ENCODE peak calls at places on chromosomes 2 and 18, in six cellular contexts. One of them, this sample, is unnamed.

GRCh38 chr2:122001441-122001874 is 246.0 kb downstream of the TSN start:
- DNase-seq in endothelial cell: no peak
- DNase-seq in H9: no peak
- DNase-seq in GM20000: no peak
- DNase-seq in substantia nigra: no peak
- DNase-seq in G401: no peak
- DNase-seq in this sample: no peak

GRCh38 chr18:34848156-34848555 is 138.1 kb downstream of the DTNA start:
- DNase-seq in endothelial cell: no peak
- DNase-seq in H9: no peak
- DNase-seq in GM20000: no peak
- DNase-seq in substantia nigra: no peak
- DNase-seq in G401: no peak
- DNase-seq in this sample: no peak

GRCh38 chr2:181300600-181301291 is 156.4 kb upstream of the ITGA4 start:
- DNase-seq in endothelial cell: no peak
- DNase-seq in H9: no peak
- DNase-seq in GM20000: no peak
- DNase-seq in substantia nigra: no peak
- DNase-seq in G401: no peak
- DNase-seq in this sample: no peak

GRCh38 chr18:38487521-38487920 is 921.9 kb upstream of the CELF4 start:
- DNase-seq in endothelial cell: no peak
- DNase-seq in H9: no peak
- DNase-seq in GM20000: no peak
- DNase-seq in substantia nigra: no peak
- DNase-seq in G401: no peak
- DNase-seq in this sample: no peak

GRCh38 chr18:10343778-10344177 is 110.7 kb upstream of the APCDD1 start:
- DNase-seq in endothelial cell: no peak
- DNase-seq in H9: no peak
- DNase-seq in GM20000: no peak
- DNase-seq in substantia nigra: peak; percentile 22
- DNase-seq in G401: peak; percentile 20
- DNase-seq in this sample: no peak

GRCh38 chr2:14631676-14632075 is 841 bp upstream of the LRATD1 start:
- DNase-seq in endothelial cell: no peak
- DNase-seq in H9: no peak
- DNase-seq in GM20000: no peak
- DNase-seq in substantia nigra: no peak
- DNase-seq in G401: no peak
- DNase-seq in this sample: no peak

GRCh38 chr18:4750392-4751346 is 295.6 kb upstream of the DLGAP1 start:
- DNase-seq in endothelial cell: no peak
- DNase-seq in H9: no peak
- DNase-seq in GM20000: no peak
- DNase-seq in substantia nigra: no peak
- DNase-seq in G401: peak; percentile 50
- DNase-seq in this sample: no peak

GRCh38 chr2:213148572-213149331 is 2.7 kb downstream of the IKZF2 start:
- DNase-seq in endothelial cell: no peak
- DNase-seq in H9: no peak
- DNase-seq in GM20000: no peak
- DNase-seq in substantia nigra: no peak
- DNase-seq in G401: no peak
- DNase-seq in this sample: no peak

GRCh38 chr2:205679410-205680009 is 2.8 kb upstream of the NRP2 start:
- DNase-seq in endothelial cell: no peak
- DNase-seq in H9: no peak
- DNase-seq in GM20000: no peak
- DNase-seq in substantia nigra: no peak
- DNase-seq in G401: no peak
- DNase-seq in this sample: no peak

GRCh38 chr2:7598402-7598801 is 681.2 kb downstream of the RNF144A start:
- DNase-seq in endothelial cell: no peak
- DNase-seq in H9: no peak
- DNase-seq in GM20000: no peak
- DNase-seq in substantia nigra: no peak
- DNase-seq in G401: no peak
- DNase-seq in this sample: no peak

GRCh38 chr2:219991116-219991515 is 363.7 kb downstream of the SLC4A3 start:
- DNase-seq in endothelial cell: no peak
- DNase-seq in H9: no peak
- DNase-seq in GM20000: no peak
- DNase-seq in substantia nigra: no peak
- DNase-seq in G401: no peak
- DNase-seq in this sample: no peak

GRCh38 chr18:58695772-58696171 is 24.5 kb downstream of the MALT1 start:
- DNase-seq in endothelial cell: no peak
- DNase-seq in H9: no peak
- DNase-seq in GM20000: no peak
- DNase-seq in substantia nigra: no peak
- DNase-seq in G401: no peak
- DNase-seq in this sample: no peak

GRCh38 chr18:46104128-46104911 is at the start of gene HAUS1:
- DNase-seq in endothelial cell: peak; percentile 91
- DNase-seq in H9: peak; percentile 96
- DNase-seq in GM20000: peak; percentile 81
- DNase-seq in substantia nigra: peak; percentile 49
- DNase-seq in G401: peak; percentile 95
- DNase-seq in this sample: peak; percentile 92

GRCh38 chr2:27154990-27155615 is 6.3 kb downstream of the TCF23 start:
- DNase-seq in endothelial cell: no peak
- DNase-seq in H9: no peak
- DNase-seq in GM20000: no peak
- DNase-seq in substantia nigra: no peak
- DNase-seq in G401: no peak
- DNase-seq in this sample: no peak

GRCh38 chr2:119929537-119929936 is 83.3 kb upstream of the EPB41L5 start:
- DNase-seq in endothelial cell: no peak
- DNase-seq in H9: no peak
- DNase-seq in GM20000: no peak
- DNase-seq in substantia nigra: no peak
- DNase-seq in G401: no peak
- DNase-seq in this sample: no peak

GRCh38 chr2:66436546-66436945 is 1.6 kb downstream of the MEIS1 start:
- DNase-seq in endothelial cell: no peak
- DNase-seq in H9: no peak
- DNase-seq in GM20000: no peak
- DNase-seq in substantia nigra: no peak
- DNase-seq in G401: peak; percentile 26
- DNase-seq in this sample: no peak

GRCh38 chr2:234482807-234483206 is 14.1 kb downstream of the ARL4C start:
- DNase-seq in endothelial cell: no peak
- DNase-seq in H9: no peak
- DNase-seq in GM20000: no peak
- DNase-seq in substantia nigra: no peak
- DNase-seq in G401: no peak
- DNase-seq in this sample: no peak

GRCh38 chr2:60530228-60530627 is 23.2 kb downstream of the BCL11A start:
- DNase-seq in endothelial cell: no peak
- DNase-seq in H9: no peak
- DNase-seq in GM20000: no peak
- DNase-seq in substantia nigra: no peak
- DNase-seq in G401: no peak
- DNase-seq in this sample: no peak

GRCh38 chr2:42136832-42137821 is 32.0 kb upstream of the EML4 start:
- DNase-seq in endothelial cell: no peak
- DNase-seq in H9: no peak
- DNase-seq in GM20000: no peak
- DNase-seq in substantia nigra: no peak
- DNase-seq in G401: no peak
- DNase-seq in this sample: no peak

GRCh38 chr18:10924290-10924689 is 225.1 kb downstream of the PIEZO2 start:
- DNase-seq in endothelial cell: no peak
- DNase-seq in H9: no peak
- DNase-seq in GM20000: no peak
- DNase-seq in substantia nigra: no peak
- DNase-seq in G401: no peak
- DNase-seq in this sample: no peak

This sample was measured in Karpas-422.